ENCODE peak calls at places on chromosomes 2 and 18, in five cellular contexts. O is endodermal cell, J is testis, W is heart left ventricle, R is psoas muscle. M is an unnamed sample. For H3K9me3, the result is how much of the 10 kb centered on the place peaks cover.

GRCh38 chr2:237025090-237025865 is 60.4 kb upstream of the COPS8 start:
- DNase-seq in O (no peak), J (no peak), W (no peak), R (peak), M (no peak)

GRCh38 chr2:235449568-235449967 is 44.3 kb upstream of the AGAP1 start:
- DNase-seq in O (no peak), J (no peak), W (no peak), R (no peak), M (no peak)

GRCh38 chr2:236164201-236164982 is 3.8 kb downstream of the GBX2 start:
- DNase-seq in O (peak), J (no peak), W (no peak), R (no peak), M (peak)

GRCh38 chr2:186459009-186459408 is 27.1 kb upstream of the ZC3H15 start:
- DNase-seq in O (no peak), J (no peak), W (no peak), R (no peak), M (no peak)

GRCh38 chr2:206993964-206994363 is 54.6 kb downstream of the CPO start:
- DNase-seq in O (no peak), J (no peak), W (no peak), R (no peak), M (no peak)

GRCh38 chr2:209636066-209636465 is 135.6 kb upstream of the UNC80 start:
- DNase-seq in O (no peak), J (no peak), W (no peak), R (no peak), M (no peak)

GRCh38 chr2:236870401-236870800 is 215.3 kb upstream of the COPS8 start:
- DNase-seq in O (peak), J (no peak), W (no peak), R (no peak), M (no peak)

GRCh38 chr18:1408331-1408835 is 503.7 kb downstream of the ADCYAP1 start:
- DNase-seq in O (no peak), J (no peak), W (no peak), R (no peak), M (no peak)

GRCh38 chr18:25097119-25098114 is 254.5 kb downstream of the ZNF521 start:
- DNase-seq in O (no peak), J (no peak), W (no peak), R (no peak), M (no peak)

GRCh38 chr2:173298536-173299097 is 56.1 kb upstream of the CDCA7 start:
- DNase-seq in O (no peak), J (no peak), W (no peak), R (no peak), M (no peak)

GRCh38 chr2:28377201-28377816 is 15.3 kb upstream of the FOSL2 start:
- DNase-seq in O (peak), J (no peak), W (no peak), R (peak), M (no peak)

GRCh38 chr2:140695163-140695562 is 1435.7 kb downstream of the LRP1B start:
- DNase-seq in O (peak), J (no peak), W (no peak), R (no peak), M (no peak)

GRCh38 chr2:236847023-236847422 is 238.7 kb upstream of the COPS8 start:
- DNase-seq in O (peak), J (no peak), W (no peak), R (no peak), M (no peak)

GRCh38 chr2:14148186-14148585 is 484.3 kb upstream of the LRATD1 start:
- DNase-seq in O (no peak), J (no peak), W (no peak), R (no peak), M (no peak)

GRCh38 chr2:240237609-240238151 is 97.2 kb upstream of the OTOS start:
- DNase-seq in O (peak), J (peak), W (peak), R (peak), M (peak)

GRCh38 chr2:233470007-233470687 is 96.4 kb downstream of the USP40 start:
- DNase-seq in O (peak), J (peak), W (peak), R (peak), M (peak)

GRCh38 chr2:12987246-12987645 is 270.5 kb downstream of the TRIB2 start:
- DNase-seq in O (no peak), J (no peak), W (no peak), R (no peak), M (no peak)

GRCh38 chr2:118250463-118250862 is 162.2 kb downstream of the INSIG2 start:
- DNase-seq in O (peak), J (no peak), W (no peak), R (no peak), M (no peak)

GRCh38 chr2:146523218-146523617 is 1321.6 kb upstream of the ACVR2A start:
- DNase-seq in O (no peak), J (no peak), W (no peak), R (no peak), M (no peak)

GRCh38 chr2:179412116-179412515 is 147.5 kb upstream of the SESTD1 start:
- DNase-seq in O (no peak), J (no peak), W (no peak), R (no peak), M (no peak)

GRCh38 chr2:233714164-233714563 is 1.5 kb downstream of the UGT1A5 start:
- DNase-seq in O (no peak), J (no peak), W (no peak), R (no peak), M (no peak)

GRCh38 chr2:43220229-43220981 is 6.0 kb downstream of the ZFP36L2 start:
- DNase-seq in O (no peak), J (no peak), W (no peak), R (no peak), M (no peak)

GRCh38 chr2:177771191-177771590 is 301.4 kb downstream of the PDE11A start:
- DNase-seq in O (no peak), J (no peak), W (no peak), R (no peak), M (no peak)

GRCh38 chr2:8241317-8241716 is 440.5 kb upstream of the ID2 start:
- DNase-seq in O (peak), J (no peak), W (no peak), R (no peak), M (no peak)
- H3K9me3 ChIP-seq in O (under half), J (under half), W (under half), R (under half), M (under half)

GRCh38 chr18:71673954-71674353 is 870.2 kb downstream of the CBLN2 start:
- DNase-seq in O (no peak), J (no peak), W (no peak), R (no peak), M (no peak)

GRCh38 chr18:71678144-71678543 is 866.0 kb downstream of the CBLN2 start:
- DNase-seq in O (no peak), J (no peak), W (no peak), R (no peak), M (no peak)

DNA sequence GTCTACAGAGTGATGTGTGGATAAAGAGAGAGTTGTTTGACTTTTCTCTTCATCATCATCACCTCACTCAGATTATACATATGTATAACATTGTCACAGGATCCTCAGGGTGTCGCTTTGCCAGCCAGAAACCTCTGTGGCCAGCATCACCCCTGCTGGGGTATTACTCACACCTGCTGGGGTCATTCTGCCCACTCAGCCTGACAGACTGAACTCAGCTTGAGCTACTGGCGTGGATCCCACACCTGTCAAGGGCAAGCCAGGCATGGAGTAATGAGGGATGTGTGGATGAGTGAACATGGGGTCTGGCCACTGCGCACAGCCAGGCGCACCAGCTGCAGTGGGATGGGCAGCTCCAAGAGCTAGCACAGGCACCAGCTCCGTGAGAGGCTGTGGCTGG is 870.6 kb downstream of the CBLN2 start:
- DNase-seq in O (no peak), J (no peak), W (no peak), R (no peak), M (no peak)
- H3K9me3 ChIP-seq in O (under half), J (under half), W (under half), R (under half), M (under half)

GRCh38 chr2:82084679-82085392 is 1780.3 kb upstream of the LRRTM1 start:
- DNase-seq in O (no peak), J (no peak), W (no peak), R (no peak), M (no peak)

GRCh38 chr2:82089518-82089917 is 1785.0 kb upstream of the LRRTM1 start:
- DNase-seq in O (no peak), J (no peak), W (no peak), R (no peak), M (no peak)
- H3K9me3 ChIP-seq in O (under half), J (under half), W (under half), R (under half), M (under half)

GRCh38 chr2:107621186-107621835 is 205.4 kb upstream of the RGPD4 start:
- DNase-seq in O (no peak), J (no peak), W (peak), R (no peak), M (no peak)
- H3K9me3 ChIP-seq in O (half or more), J (under half), W (under half), R (under half), M (under half)

GRCh38 chr2:55560855-55561254 is 41.3 kb downstream of the CFAP36 start:
- DNase-seq in O (no peak), J (no peak), W (no peak), R (no peak), M (no peak)
- H3K9me3 ChIP-seq in O (under half), J (under half), W (under half), R (under half), M (under half)

DNA sequence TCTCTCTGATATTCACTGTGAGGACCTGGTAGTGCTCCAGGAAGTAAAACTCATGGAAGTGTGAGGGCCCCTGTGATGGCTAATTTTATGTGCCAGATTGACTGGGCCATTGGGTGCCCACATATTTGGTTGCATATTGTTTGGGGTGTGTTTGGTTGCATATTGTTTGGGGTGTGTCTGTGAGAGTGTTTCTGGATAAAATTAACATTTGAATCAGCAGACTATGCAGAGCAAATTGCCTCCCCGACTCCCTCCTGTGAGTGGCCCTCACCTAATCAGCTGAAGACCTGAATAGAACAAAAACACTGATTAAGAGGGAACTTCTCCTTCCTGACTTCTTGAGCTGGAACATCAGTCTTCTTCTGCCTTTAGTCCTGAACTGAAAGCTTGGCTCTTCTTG is 173.3 kb upstream of the LINC00305 start:
- DNase-seq in O (peak), J (no peak), W (no peak), R (no peak), M (no peak)
- H3K9me3 ChIP-seq in O (under half), J (under half), W (under half), R (under half), M (under half)

GRCh38 chr2:84181927-84182326 is 277.2 kb downstream of the SUCLG1 start:
- DNase-seq in O (no peak), J (no peak), W (no peak), R (no peak), M (no peak)

DNA sequence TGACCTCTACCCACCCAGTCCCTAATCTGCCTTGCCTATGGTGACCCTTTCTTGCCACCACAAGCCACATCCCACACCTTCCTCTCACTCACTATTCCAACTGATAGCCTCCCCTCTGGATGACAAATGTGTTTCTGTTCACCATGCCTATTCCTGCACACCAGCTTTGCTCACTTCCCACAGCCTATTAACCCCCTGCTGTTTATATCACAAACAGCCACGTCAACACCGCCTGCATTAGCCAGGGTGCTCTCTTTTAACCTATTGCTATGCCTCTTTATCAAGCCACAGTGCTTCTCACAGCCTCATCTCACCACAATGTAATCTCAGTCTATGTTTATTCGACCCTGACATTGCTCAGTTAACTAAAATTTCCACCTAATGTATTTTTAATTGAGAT is 271.8 kb downstream of the SUCLG1 start:
- DNase-seq in O (peak), J (no peak), W (no peak), R (no peak), M (no peak)
- H3K9me3 ChIP-seq in O (under half), J (under half), W (under half), R (under half), M (under half)

DNA sequence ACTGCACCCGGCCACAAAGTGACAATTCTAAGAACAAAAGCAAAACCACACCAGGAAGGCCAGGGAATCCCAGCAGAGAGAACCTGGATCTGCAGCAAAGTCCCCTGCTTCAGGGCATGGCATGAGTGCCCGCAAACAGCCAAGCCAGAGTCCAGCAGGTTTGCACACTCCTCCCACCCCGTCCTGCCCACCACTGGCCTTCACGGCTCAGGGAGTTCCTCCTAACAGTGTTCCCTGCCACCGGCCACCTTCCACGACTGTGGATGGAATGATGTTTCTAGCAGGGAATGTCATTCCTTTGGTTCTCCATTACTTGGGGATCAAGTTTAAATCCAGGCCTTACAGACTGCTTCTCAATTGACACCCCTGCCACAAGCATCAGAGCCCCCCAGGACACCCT is 42.0 kb upstream of the B3GNT7 start:
- DNase-seq in O (peak), J (no peak), W (no peak), R (peak), M (no peak)
- H3K9me3 ChIP-seq in O (under half), J (under half), W (under half), R (under half), M (under half)

M was measured in aorta.